ENCODE peak calls at places on chromosome 3, in ten cellular contexts. Z is MV-4-11; B is aorta; K is fibroblast of pulmonary artery; V is NCI-H345; I is DMS79; N is cardiac septum; G is NCI-H1436; Y is stimulated activated CD4-positive, alpha-beta T cell treated with anti-CD3 and anti-CD28 coated beads, TNF-alpha, amount 100 ng/mL, for 4 hours; D is nephron progenitor cell. R is an unnamed sample.

GRCh38 chr3:101615525-101615924 is 41.5 kb downstream of the PCNP start:
- DNase-seq in V (no peak), D (no peak), B (no peak), G (no peak), K (no peak), I (no peak), Y (no peak), N (no peak), Z (peak; percentile 64), R (no peak)

GRCh38 chr3:87206070-87206469 is 21.0 kb upstream of the CHMP2B start:
- DNase-seq in Z (no peak), D (no peak), K (peak; percentile 71), N (no peak), B (no peak), V (no peak), I (no peak), G (no peak), Y (no peak), R (no peak)

GRCh38 chr3:128483657-128484403 is 9.2 kb downstream of the GATA2 start:
- DNase-seq in N (no peak), G (no peak), D (no peak), B (peak; percentile 70), I (no peak), K (no peak), Y (no peak), V (no peak), Z (no peak), R (no peak)

GRCh38 chr3:47908744-47909143 is 105.8 kb downstream of the DHX30 start:
- DNase-seq in Y (no peak), D (no peak), I (no peak), B (no peak), V (no peak), N (no peak), G (no peak), K (no peak), Z (no peak), R (no peak)

GRCh38 chr3:55416381-55416821 is 70.7 kb downstream of the WNT5A start:
- DNase-seq in K (peak; percentile 60), D (no peak), Z (no peak), G (no peak), I (no peak), Y (no peak), V (no peak), B (no peak), N (no peak), R (no peak)

GRCh38 chr3:65828706-65829105 is 210.0 kb downstream of the MAGI1 start:
- DNase-seq in Z (peak; percentile 21), N (no peak), V (no peak), I (no peak), Y (no peak), B (no peak), G (no peak), K (no peak), D (no peak), R (no peak)

GRCh38 chr3:147758786-147759185 is 349.6 kb downstream of the ZIC1 start:
- DNase-seq in G (no peak), K (no peak), D (no peak), V (no peak), B (no peak), N (no peak), I (no peak), Y (no peak), Z (no peak), R (no peak)

GRCh38 chr3:143956858-143957257 is 14.8 kb upstream of the DIPK2A start:
- DNase-seq in Y (no peak), V (no peak), D (no peak), B (no peak), Z (no peak), N (no peak), I (no peak), G (no peak), K (no peak), R (no peak)

GRCh38 chr3:127688416-127689265 is 15.9 kb downstream of the ABTB1 start:
- DNase-seq in I (no peak), K (peak; percentile 33), V (no peak), G (no peak), B (peak; percentile 78), D (peak; percentile 19), Y (no peak), Z (no peak), N (peak; percentile 72), R (no peak)

GRCh38 chr3:177322846-177323245 is 125.6 kb upstream of the TBL1XR1 start:
- DNase-seq in Y (no peak), Z (no peak), V (no peak), B (no peak), N (no peak), I (no peak), G (no peak), D (no peak), K (no peak), R (no peak)

GRCh38 chr3:51280171-51280570 is 104.9 kb upstream of the MANF start:
- DNase-seq in G (no peak), D (no peak), Y (no peak), I (no peak), K (no peak), V (no peak), Z (no peak), N (no peak), B (no peak), R (no peak)

GRCh38 chr3:64995857-64996564 is 308.2 kb upstream of the ADAMTS9 start:
- DNase-seq in I (no peak), D (no peak), Z (no peak), K (peak; percentile 67), N (no peak), V (no peak), G (no peak), Y (no peak), B (no peak), R (no peak)

GRCh38 chr3:8622873-8623725 is 21.5 kb downstream of the SSUH2 start:
- DNase-seq in I (peak; percentile 3), Y (no peak), V (peak; percentile 27), N (peak; percentile 85), B (peak; percentile 89), G (peak; percentile 35), Z (peak; percentile 49), D (peak; percentile 83), K (peak; percentile 72), R (peak; percentile 81)

GRCh38 chr3:184806567-184807271 is 5.2 kb upstream of the VPS8 start:
- DNase-seq in Y (no peak), N (no peak), B (no peak), V (no peak), K (no peak), I (no peak), Z (no peak), G (no peak), D (no peak), R (no peak)

GRCh38 chr3:88412346-88412745 is 262.6 kb downstream of the C3orf38 start:
- DNase-seq in G (no peak), D (no peak), B (no peak), Z (no peak), K (peak; percentile 4), Y (no peak), N (no peak), I (no peak), V (no peak), R (no peak)

GRCh38 chr3:49616491-49616941 is 57.6 kb upstream of the APEH start:
- DNase-seq in B (no peak), Z (no peak), D (peak; percentile 37), N (no peak), K (peak; percentile 51), I (no peak), G (no peak), V (no peak), Y (no peak), R (no peak)

GRCh38 chr3:48694610-48695051 is 8.9 kb upstream of the NCKIPSD start:
- DNase-seq in K (peak; percentile 94), G (no peak), B (peak; percentile 90), D (no peak), Z (no peak), N (peak; percentile 83), V (peak; percentile 14), Y (no peak), I (no peak), R (no peak)

GRCh38 chr3:79685108-79685507 is 82.7 kb downstream of the ROBO1 start:
- DNase-seq in B (no peak), N (no peak), G (no peak), Y (no peak), I (no peak), D (no peak), Z (no peak), V (no peak), K (no peak), R (no peak)

GRCh38 chr3:14823910-14824629 is 5.3 kb downstream of the FGD5 start:
- DNase-seq in N (no peak), D (no peak), G (no peak), I (no peak), V (no peak), Y (no peak), B (no peak), K (no peak), Z (peak; percentile 55), R (no peak)

GRCh38 chr3:147680820-147681488 is 271.8 kb downstream of the ZIC1 start:
- DNase-seq in D (peak; percentile 20), V (no peak), N (peak; percentile 82), G (peak; percentile 37), Z (no peak), Y (no peak), K (no peak), I (no peak), B (no peak), R (no peak)

GRCh38 chr3:158696618-158697017 is 24.2 kb upstream of the LXN start:
- DNase-seq in Y (no peak), K (peak; percentile 62), V (no peak), G (no peak), B (no peak), D (no peak), I (no peak), N (no peak), Z (no peak), R (no peak)

GRCh38 chr3:159781867-159782266 is 206.8 kb upstream of the IL12A start:
- DNase-seq in G (no peak), B (no peak), I (no peak), Z (no peak), Y (no peak), N (no peak), D (no peak), V (peak; percentile 3), K (no peak), R (no peak)

GRCh38 chr3:195270350-195271115 is 426 bp downstream of the XXYLT1 start:
- DNase-seq in G (peak; percentile 83), N (peak; percentile 88), Y (no peak), D (peak; percentile 69), K (peak; percentile 71), Z (peak; percentile 66), I (peak; percentile 61), B (no peak), V (peak; percentile 75), R (peak; percentile 68)

GRCh38 chr3:113668015-113668414 is 28.4 kb downstream of the USF3 start:
- DNase-seq in Z (no peak), B (no peak), K (peak; percentile 23), G (no peak), I (no peak), V (no peak), N (no peak), D (peak; percentile 4), Y (no peak), R (no peak)

GRCh38 chr3:140941090-140941433 is 574 bp upstream of the SLC25A36 start:
- DNase-seq in D (no peak), K (no peak), G (no peak), Y (no peak), B (no peak), V (no peak), I (no peak), N (no peak), Z (no peak), R (no peak)

GRCh38 chr3:105502333-105502732 is 135.6 kb downstream of the ALCAM start:
- DNase-seq in I (no peak), V (no peak), Y (no peak), G (no peak), B (no peak), D (no peak), K (no peak), N (no peak), Z (no peak), R (no peak)

GRCh38 chr3:44939581-44940036 is 36.4 kb downstream of the ZDHHC3 start:
- DNase-seq in Y (no peak), V (no peak), K (peak; percentile 10), I (peak; percentile 86), D (no peak), B (no peak), N (no peak), G (no peak), Z (no peak), R (no peak)

GRCh38 chr3:183687705-183688104 is 9.9 kb upstream of the YEATS2 start:
- DNase-seq in Y (no peak), V (no peak), K (no peak), G (no peak), N (no peak), D (no peak), Z (no peak), I (no peak), B (no peak), R (no peak)